ENCODE peak calls at places on chromosomes 11 and 22, in seven cellular contexts. One of them, this sample, is unnamed.

GRCh38 chr11:11312738-11313137 is 40.3 kb downstream of the CSNK2A3 start:
- DNase-seq in transverse colon: no peak
- DNase-seq in tibial nerve: no peak
- DNase-seq in sigmoid colon: no peak
- DNase-seq in A549: no peak
- DNase-seq in ovary: no peak
- DNase-seq in HepG2: no peak
- DNase-seq in this sample: no peak

GRCh38 chr22:48277868-48278581 is 1515.6 kb downstream of the TBC1D22A start:
- DNase-seq in HepG2: no peak
- DNase-seq in transverse colon: no peak
- DNase-seq in tibial nerve: no peak
- DNase-seq in ovary: no peak
- DNase-seq in A549: no peak
- DNase-seq in sigmoid colon: peak
- DNase-seq in this sample: no peak

GRCh38 chr22:24060375-24060788 is 49.3 kb downstream of the CABIN1 start:
- DNase-seq in sigmoid colon: no peak
- DNase-seq in transverse colon: no peak
- DNase-seq in ovary: no peak
- DNase-seq in A549: peak
- DNase-seq in HepG2: no peak
- DNase-seq in tibial nerve: peak
- DNase-seq in this sample: no peak

GRCh38 chr11:31995525-31996123 is 95.2 kb upstream of the RCN1 start:
- DNase-seq in A549: peak
- DNase-seq in transverse colon: no peak
- DNase-seq in HepG2: no peak
- DNase-seq in tibial nerve: no peak
- DNase-seq in ovary: no peak
- DNase-seq in sigmoid colon: no peak
- DNase-seq in this sample: no peak

GRCh38 chr11:129375731-129376657 is at the start of gene BARX2:
- DNase-seq in transverse colon: peak
- DNase-seq in ovary: no peak
- DNase-seq in sigmoid colon: no peak
- DNase-seq in HepG2: peak
- DNase-seq in A549: peak
- DNase-seq in tibial nerve: no peak
- DNase-seq in this sample: no peak

GRCh38 chr11:130178441-130178971 is 18.9 kb downstream of the ST14 start:
- DNase-seq in A549: no peak
- DNase-seq in HepG2: no peak
- DNase-seq in sigmoid colon: no peak
- DNase-seq in transverse colon: peak
- DNase-seq in ovary: no peak
- DNase-seq in tibial nerve: no peak
- DNase-seq in this sample: no peak

GRCh38 chr22:32331918-32332725 is 25.5 kb upstream of the RFPL3 start:
- DNase-seq in A549: no peak
- DNase-seq in ovary: peak
- DNase-seq in HepG2: no peak
- DNase-seq in transverse colon: peak
- DNase-seq in tibial nerve: no peak
- DNase-seq in sigmoid colon: no peak
- DNase-seq in this sample: no peak

GRCh38 chr11:76790251-76790650 is 7.1 kb downstream of the TSKU start:
- DNase-seq in tibial nerve: no peak
- DNase-seq in A549: no peak
- DNase-seq in ovary: no peak
- DNase-seq in transverse colon: peak
- DNase-seq in HepG2: no peak
- DNase-seq in sigmoid colon: peak
- DNase-seq in this sample: no peak

GRCh38 chr11:10878408-10879214 is 20.8 kb upstream of the ZBED5 start:
- DNase-seq in sigmoid colon: no peak
- DNase-seq in A549: peak
- DNase-seq in ovary: no peak
- DNase-seq in HepG2: peak
- DNase-seq in transverse colon: no peak
- DNase-seq in tibial nerve: no peak
- DNase-seq in this sample: no peak

GRCh38 chr22:31212783-31213626 is 907 bp downstream of the LIMK2 start:
- DNase-seq in HepG2: no peak
- DNase-seq in tibial nerve: no peak
- DNase-seq in A549: no peak
- DNase-seq in sigmoid colon: no peak
- DNase-seq in transverse colon: no peak
- DNase-seq in ovary: no peak
- DNase-seq in this sample: no peak

GRCh38 chr11:72716291-72716690 is 35.9 kb downstream of the ARAP1 start:
- DNase-seq in tibial nerve: no peak
- DNase-seq in A549: no peak
- DNase-seq in sigmoid colon: no peak
- DNase-seq in HepG2: no peak
- DNase-seq in transverse colon: no peak
- DNase-seq in ovary: no peak
- DNase-seq in this sample: no peak

GRCh38 chr11:74377689-74378088 is 20.5 kb downstream of the PGM2L1 start:
- DNase-seq in transverse colon: no peak
- DNase-seq in sigmoid colon: no peak
- DNase-seq in tibial nerve: no peak
- DNase-seq in A549: no peak
- DNase-seq in HepG2: no peak
- DNase-seq in ovary: no peak
- DNase-seq in this sample: no peak

GRCh38 chr11:121591405-121592033 is 138.8 kb upstream of the SORL1-AS1 start:
- DNase-seq in sigmoid colon: peak
- DNase-seq in transverse colon: peak
- DNase-seq in ovary: peak
- DNase-seq in A549: peak
- DNase-seq in tibial nerve: peak
- DNase-seq in HepG2: peak
- DNase-seq in this sample: peak

GRCh38 chr22:46351767-46352166 is 16.3 kb downstream of the TRMU start:
- DNase-seq in ovary: no peak
- DNase-seq in sigmoid colon: no peak
- DNase-seq in HepG2: no peak
- DNase-seq in A549: no peak
- DNase-seq in tibial nerve: no peak
- DNase-seq in transverse colon: no peak
- DNase-seq in this sample: no peak

GRCh38 chr22:46353483-46354105 is 18.1 kb downstream of the TRMU start:
- DNase-seq in ovary: no peak
- DNase-seq in A549: no peak
- DNase-seq in sigmoid colon: no peak
- DNase-seq in tibial nerve: no peak
- DNase-seq in HepG2: no peak
- DNase-seq in transverse colon: no peak
- DNase-seq in this sample: no peak

GRCh38 chr22:46352276-46352675 is 16.8 kb downstream of the TRMU start:
- DNase-seq in A549: no peak
- DNase-seq in ovary: no peak
- DNase-seq in sigmoid colon: no peak
- DNase-seq in tibial nerve: no peak
- DNase-seq in HepG2: no peak
- DNase-seq in transverse colon: no peak
- DNase-seq in this sample: no peak

GRCh38 chr22:46354176-46354992 is 18.9 kb downstream of the TRMU start:
- DNase-seq in A549: no peak
- DNase-seq in ovary: no peak
- DNase-seq in HepG2: no peak
- DNase-seq in sigmoid colon: no peak
- DNase-seq in transverse colon: peak
- DNase-seq in tibial nerve: no peak
- DNase-seq in this sample: no peak

DNA sequence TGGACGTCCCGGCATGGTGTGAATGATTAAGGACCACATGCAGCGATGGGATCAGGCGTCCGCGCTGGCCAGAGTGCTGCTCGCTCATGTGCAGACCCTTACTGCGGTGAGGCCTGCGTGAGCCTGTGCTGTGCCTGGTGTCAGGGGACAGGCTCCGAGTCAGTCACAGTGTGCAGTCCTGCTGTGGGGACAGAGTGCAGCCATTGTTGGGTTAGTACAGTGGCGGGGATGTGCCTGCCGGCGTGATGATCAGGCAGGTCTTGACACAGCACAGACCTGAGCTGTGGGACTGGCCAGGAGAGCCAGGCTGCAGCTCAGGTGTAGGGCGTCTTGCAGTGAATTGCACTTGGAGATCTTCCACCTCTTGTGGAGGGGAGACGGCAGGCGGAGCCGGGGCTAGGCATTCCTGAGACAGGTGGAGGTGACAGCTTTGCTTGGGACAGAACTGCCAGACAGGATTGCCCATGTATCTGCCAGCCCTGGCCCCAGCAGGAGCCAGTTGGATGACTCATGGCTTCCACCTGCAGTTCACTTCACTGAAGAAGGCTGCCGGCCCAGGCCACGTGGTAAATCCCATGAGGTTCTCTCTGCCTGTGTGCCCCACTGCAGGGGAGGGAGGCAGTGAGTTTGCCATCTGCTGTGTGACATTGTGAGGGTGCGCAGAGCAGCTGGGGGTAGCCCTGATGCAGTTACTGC is 17.3 kb downstream of the TRMU start:
- DNase-seq in tibial nerve: no peak
- DNase-seq in sigmoid colon: no peak
- DNase-seq in HepG2: no peak
- DNase-seq in A549: peak
- DNase-seq in ovary: no peak
- DNase-seq in transverse colon: peak
- DNase-seq in this sample: no peak
- TF ChIP-seq EP300 in tibial nerve: no peak
- TF ChIP-seq EP300 in sigmoid colon: no peak
- TF ChIP-seq EP300 in HepG2: no peak
- TF ChIP-seq EP300 in A549: no peak
- TF ChIP-seq EP300 in ovary: no peak
- TF ChIP-seq EP300 in transverse colon: no peak
- TF ChIP-seq EP300 in this sample: no peak

GRCh38 chr11:62919476-62919875 is 1.7 kb downstream of the CHRM1 start:
- DNase-seq in ovary: no peak
- DNase-seq in sigmoid colon: no peak
- DNase-seq in tibial nerve: no peak
- DNase-seq in HepG2: no peak
- DNase-seq in transverse colon: no peak
- DNase-seq in A549: no peak
- DNase-seq in this sample: no peak

GRCh38 chr11:62921573-62922188 is 518 bp upstream of the CHRM1 start:
- DNase-seq in sigmoid colon: no peak
- DNase-seq in HepG2: no peak
- DNase-seq in transverse colon: peak
- DNase-seq in ovary: no peak
- DNase-seq in tibial nerve: no peak
- DNase-seq in A549: no peak
- DNase-seq in this sample: no peak

GRCh38 chr11:62918531-62918930 is 2.6 kb downstream of the CHRM1 start:
- DNase-seq in sigmoid colon: no peak
- DNase-seq in HepG2: no peak
- DNase-seq in ovary: no peak
- DNase-seq in tibial nerve: no peak
- DNase-seq in A549: no peak
- DNase-seq in transverse colon: no peak
- DNase-seq in this sample: no peak

GRCh38 chr11:62921201-62921572 is at the start of gene CHRM1:
- DNase-seq in A549: no peak
- DNase-seq in ovary: no peak
- DNase-seq in sigmoid colon: no peak
- DNase-seq in tibial nerve: no peak
- DNase-seq in transverse colon: peak
- DNase-seq in HepG2: no peak
- DNase-seq in this sample: no peak

GRCh38 chr11:62919898-62920640 is 1.1 kb downstream of the CHRM1 start:
- DNase-seq in sigmoid colon: no peak
- DNase-seq in transverse colon: no peak
- DNase-seq in HepG2: no peak
- DNase-seq in A549: no peak
- DNase-seq in tibial nerve: no peak
- DNase-seq in ovary: no peak
- DNase-seq in this sample: no peak
- H3K4me3 ChIP-seq in sigmoid colon: no peak
- H3K4me3 ChIP-seq in transverse colon: no peak
- H3K4me3 ChIP-seq in HepG2: no peak
- H3K4me3 ChIP-seq in A549: no peak
- H3K4me3 ChIP-seq in tibial nerve: no peak
- H3K4me3 ChIP-seq in ovary: no peak
- H3K4me3 ChIP-seq in this sample: peak

GRCh38 chr11:125674210-125674609 is 6.4 kb downstream of the ACRV1 start:
- DNase-seq in ovary: no peak
- DNase-seq in A549: no peak
- DNase-seq in transverse colon: no peak
- DNase-seq in tibial nerve: no peak
- DNase-seq in HepG2: no peak
- DNase-seq in sigmoid colon: no peak
- DNase-seq in this sample: no peak

GRCh38 chr11:125679837-125680236 is 810 bp downstream of the ACRV1 start:
- DNase-seq in transverse colon: no peak
- DNase-seq in ovary: no peak
- DNase-seq in HepG2: no peak
- DNase-seq in tibial nerve: no peak
- DNase-seq in sigmoid colon: no peak
- DNase-seq in A549: no peak
- DNase-seq in this sample: no peak

GRCh38 chr11:125680747-125681146 is at the start of gene ACRV1:
- DNase-seq in ovary: no peak
- DNase-seq in HepG2: no peak
- DNase-seq in transverse colon: no peak
- DNase-seq in tibial nerve: no peak
- DNase-seq in A549: no peak
- DNase-seq in sigmoid colon: no peak
- DNase-seq in this sample: no peak

GRCh38 chr11:125675196-125675595 is 5.5 kb downstream of the ACRV1 start:
- DNase-seq in sigmoid colon: no peak
- DNase-seq in A549: no peak
- DNase-seq in tibial nerve: no peak
- DNase-seq in ovary: no peak
- DNase-seq in HepG2: no peak
- DNase-seq in transverse colon: no peak
- DNase-seq in this sample: no peak

DNA sequence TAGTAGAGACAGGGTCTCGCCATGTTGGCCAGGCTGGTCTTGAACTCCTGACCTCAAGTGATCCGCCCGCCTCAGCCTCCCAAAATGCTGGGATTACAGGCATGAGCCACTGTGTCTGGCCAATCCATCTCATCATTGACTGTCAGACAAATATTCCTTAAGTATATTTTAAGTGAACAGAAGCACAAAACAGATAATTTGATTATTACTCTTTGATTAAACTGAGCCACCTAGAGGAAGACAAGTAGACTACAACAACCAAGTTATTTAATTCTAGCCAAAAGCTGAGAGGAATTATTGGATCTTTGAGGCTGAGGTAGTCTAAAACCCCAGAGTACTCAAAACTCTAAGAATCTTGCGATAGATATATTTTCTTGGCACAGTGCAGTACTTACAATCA is 1.2 kb downstream of the ACRV1 start:
- DNase-seq in A549: no peak
- DNase-seq in HepG2: no peak
- DNase-seq in transverse colon: no peak
- DNase-seq in tibial nerve: no peak
- DNase-seq in sigmoid colon: no peak
- DNase-seq in ovary: no peak
- DNase-seq in this sample: no peak
- TF ChIP-seq CTCF in A549: peak
- TF ChIP-seq CTCF in HepG2: no peak
- TF ChIP-seq CTCF in transverse colon: no peak
- TF ChIP-seq CTCF in tibial nerve: no peak
- TF ChIP-seq CTCF in sigmoid colon: no peak
- TF ChIP-seq CTCF in ovary: no peak
- TF ChIP-seq CTCF in this sample: no peak

GRCh38 chr22:42906605-42907338 is 49.7 kb upstream of the ARFGAP3 start:
- DNase-seq in sigmoid colon: peak
- DNase-seq in A549: no peak
- DNase-seq in HepG2: no peak
- DNase-seq in ovary: peak
- DNase-seq in tibial nerve: peak
- DNase-seq in transverse colon: no peak
- DNase-seq in this sample: no peak
- TF ChIP-seq EP300 in sigmoid colon: no peak
- TF ChIP-seq EP300 in A549: no peak
- TF ChIP-seq EP300 in HepG2: no peak
- TF ChIP-seq EP300 in ovary: no peak
- TF ChIP-seq EP300 in tibial nerve: peak
- TF ChIP-seq EP300 in transverse colon: no peak
- TF ChIP-seq EP300 in this sample: no peak

This sample was measured in suprapubic skin.